ENCODE peak calls at places on chromosomes 12 and 14, in four cellular contexts. P is endothelial cell of umbilical vein, H is psoas muscle, X is breast epithelium. W is an unnamed sample. For H3K4me1, the result is how much of the 10 kb centered on the place peaks cover.

GRCh38 chr12:127781336-127781735 is 485.6 kb upstream of the TMEM132C start:
- DNase-seq in P (no peak), H (no peak), X (no peak), W (no peak)

GRCh38 chr14:60095781-60096450 is 4.2 kb downstream of the PCNX4 start:
- DNase-seq in P (no peak), H (no peak), X (no peak), W (no peak)

GRCh38 chr14:81331229-81332026 is 68.7 kb downstream of the STON2 start:
- DNase-seq in P (no peak), H (no peak), X (no peak), W (no peak)

GRCh38 chr12:54370218-54370730 is 6.0 kb upstream of the GPR84 start:
- DNase-seq in P (peak), H (peak), X (peak), W (peak)

GRCh38 chr14:104179126-104179525 is 40.7 kb downstream of the KIF26A start:
- DNase-seq in P (no peak), H (no peak), X (no peak), W (no peak)

GRCh38 chr12:7856516-7856915 is 16.2 kb downstream of the SLC2A14 start:
- DNase-seq in P (no peak), H (no peak), X (no peak), W (peak)

GRCh38 chr12:110005319-110005973 is 6.2 kb downstream of the ANKRD13A start:
- DNase-seq in P (no peak), H (no peak), X (no peak), W (no peak)

GRCh38 chr12:3658327-3659163 is 94.4 kb downstream of the CRACR2A start:
- DNase-seq in P (peak), H (no peak), X (no peak), W (peak)

GRCh38 chr12:127174881-127175280 is 1092.1 kb upstream of the TMEM132C start:
- DNase-seq in P (no peak), H (no peak), X (no peak), W (no peak)

GRCh38 chr12:131380220-131380957 is 330.5 kb upstream of the SFSWAP start:
- DNase-seq in P (no peak), H (no peak), X (no peak), W (no peak)
- H3K4me1 ChIP-seq in P (under half), H (under half), X (under half), W (under half)

DNA sequence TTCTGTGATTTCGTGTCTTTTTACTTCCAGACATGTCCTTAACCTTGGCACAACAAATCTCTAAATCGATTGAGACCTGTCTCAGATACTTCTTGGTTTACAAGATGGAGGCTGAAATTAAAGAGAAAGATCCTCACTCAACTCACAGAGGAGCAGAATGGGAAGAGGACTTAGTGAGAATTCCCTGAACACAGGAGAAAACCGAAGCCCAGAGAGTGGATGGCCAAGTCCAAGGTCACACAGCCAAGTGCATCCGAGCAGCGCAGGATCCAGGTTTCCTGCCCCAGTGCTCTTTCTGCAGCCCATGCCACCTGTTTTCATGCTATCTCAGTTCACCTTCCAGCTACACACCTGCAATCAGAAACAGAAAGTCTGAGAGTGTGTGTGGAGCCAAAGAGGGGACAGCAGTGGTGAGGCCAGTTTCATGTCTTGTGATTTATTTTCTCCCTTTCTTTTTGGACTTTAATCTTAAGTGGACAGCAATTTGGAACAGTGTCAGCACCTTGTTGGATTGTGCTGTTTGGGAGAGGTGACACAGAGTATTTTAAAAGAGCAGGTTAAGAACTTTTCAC is 22.9 kb upstream of the TCL1B start:
- DNase-seq in P (no peak), H (no peak), X (no peak), W (no peak)
- H3K4me3 ChIP-seq in P (no peak), H (no peak), X (no peak), W (no peak)

DNA sequence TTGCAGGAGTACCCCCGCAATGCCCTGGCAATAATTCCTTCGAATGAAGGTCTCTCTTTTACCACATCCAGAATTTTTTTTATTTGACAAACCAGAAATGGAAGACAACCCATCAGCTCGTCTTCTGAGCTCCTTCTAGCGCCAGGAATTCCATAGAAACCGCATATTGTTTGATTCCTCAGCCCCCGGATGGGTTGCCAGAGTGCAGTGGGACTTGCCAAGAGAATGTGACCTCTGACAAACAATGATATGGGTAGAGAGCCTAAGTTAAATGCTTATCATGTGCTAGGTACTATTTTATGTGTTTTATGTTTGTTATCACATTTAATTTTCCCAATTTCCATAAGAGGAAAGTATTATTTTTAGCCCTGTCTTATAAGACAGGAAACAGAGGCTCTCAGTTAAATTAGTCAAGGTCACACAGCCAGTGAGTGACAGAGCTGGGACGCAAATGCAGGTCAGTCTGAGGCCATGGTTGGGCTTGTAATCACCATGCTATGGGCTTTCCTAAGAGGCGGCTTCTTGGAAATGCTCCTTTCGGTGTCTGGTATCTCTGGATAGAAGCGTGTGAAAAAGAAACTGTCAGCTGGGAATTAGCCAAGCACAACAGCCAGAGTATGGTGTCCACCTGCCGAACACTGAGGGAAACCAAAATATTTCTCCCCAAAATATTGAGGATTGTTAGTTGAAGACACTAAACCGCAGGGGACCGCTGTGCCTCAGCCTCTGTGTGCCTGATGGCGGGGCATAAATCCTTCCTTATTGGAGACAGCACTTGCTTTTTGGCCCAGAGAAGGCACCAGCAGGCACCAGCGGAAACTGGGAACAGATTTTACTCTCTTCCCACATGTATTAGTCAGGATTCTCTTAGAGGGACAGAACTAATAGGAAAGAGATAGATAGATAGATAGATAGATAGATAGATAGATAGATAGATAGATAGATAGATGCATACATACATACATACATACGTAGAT is 29.4 kb upstream of the ETFBKMT start:
- DNase-seq in P (peak), H (peak), X (no peak), W (no peak)
- H3K27ac ChIP-seq in P (no peak), H (peak), X (no peak), W (no peak)

GRCh38 chr12:2265461-2266167 is 212.8 kb downstream of the CACNA1C start:
- DNase-seq in P (no peak), H (no peak), X (no peak), W (no peak)

GRCh38 chr12:2268478-2269286 is 215.9 kb downstream of the CACNA1C start:
- DNase-seq in P (no peak), H (no peak), X (no peak), W (no peak)

GRCh38 chr12:2264622-2265306 is 212.0 kb downstream of the CACNA1C start:
- DNase-seq in P (no peak), H (peak), X (peak), W (no peak)

GRCh38 chr12:2267624-2268477 is 215.1 kb downstream of the CACNA1C start:
- DNase-seq in P (no peak), H (peak), X (peak), W (no peak)

GRCh38 chr12:2266666-2267623 is 214.2 kb downstream of the CACNA1C start:
- DNase-seq in P (no peak), H (no peak), X (no peak), W (no peak)
- H3K4me1 ChIP-seq in P (under half), H (under half), X (under half), W (under half)

GRCh38 chr12:6697584-6698351 is 2.8 kb downstream of the PIANP start:
- DNase-seq in P (peak), H (no peak), X (no peak), W (peak)
- H3K4me3 ChIP-seq in P (no peak), H (no peak), X (no peak), W (no peak)

GRCh38 chr12:104513681-104514080 is 56.9 kb downstream of the CHST11 start:
- DNase-seq in P (no peak), H (no peak), X (no peak), W (no peak)

GRCh38 chr12:104510873-104511243 is 54.1 kb downstream of the CHST11 start:
- DNase-seq in P (peak), H (no peak), X (no peak), W (no peak)

GRCh38 chr12:104516821-104517220 is 60.1 kb downstream of the CHST11 start:
- DNase-seq in P (no peak), H (no peak), X (no peak), W (no peak)

GRCh38 chr12:104515899-104516298 is 59.2 kb downstream of the CHST11 start:
- DNase-seq in P (no peak), H (no peak), X (no peak), W (no peak)

DNA sequence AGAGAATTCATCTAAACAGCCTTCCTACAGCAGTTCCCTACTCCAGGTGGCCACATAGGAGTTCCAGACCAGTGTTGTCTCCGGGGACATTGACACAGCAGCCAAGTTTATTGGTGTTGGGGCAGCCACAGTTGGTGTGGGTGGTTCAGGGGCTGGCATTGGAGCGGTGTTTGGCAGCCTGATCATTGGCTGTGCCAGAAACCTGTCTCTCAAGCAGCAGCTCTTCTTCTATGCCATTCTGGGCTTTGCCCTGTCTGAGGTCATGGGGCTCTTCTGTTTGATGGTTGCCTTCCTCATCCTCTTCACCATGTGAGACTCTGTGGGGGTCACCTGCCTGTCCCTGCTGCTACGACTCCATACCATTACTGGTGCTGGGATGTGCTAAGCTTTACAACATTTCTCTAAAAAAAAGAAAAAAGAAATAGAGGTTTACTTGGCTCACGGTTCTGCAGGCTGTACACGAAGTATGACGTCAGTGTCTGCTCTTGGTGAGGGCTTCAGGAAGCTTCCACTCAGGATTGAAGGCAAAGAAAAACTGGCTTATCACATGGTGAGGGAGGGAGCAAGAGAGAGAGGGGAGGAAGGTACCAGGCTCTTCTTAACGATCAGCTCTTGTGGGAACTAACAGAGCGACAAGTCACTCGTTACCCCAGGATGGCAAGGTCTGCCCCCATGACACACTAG is 57.5 kb downstream of the CHST11 start:
- DNase-seq in P (no peak), H (no peak), X (no peak), W (no peak)
- H3K27ac ChIP-seq in P (no peak), H (no peak), X (no peak), W (no peak)

DNA sequence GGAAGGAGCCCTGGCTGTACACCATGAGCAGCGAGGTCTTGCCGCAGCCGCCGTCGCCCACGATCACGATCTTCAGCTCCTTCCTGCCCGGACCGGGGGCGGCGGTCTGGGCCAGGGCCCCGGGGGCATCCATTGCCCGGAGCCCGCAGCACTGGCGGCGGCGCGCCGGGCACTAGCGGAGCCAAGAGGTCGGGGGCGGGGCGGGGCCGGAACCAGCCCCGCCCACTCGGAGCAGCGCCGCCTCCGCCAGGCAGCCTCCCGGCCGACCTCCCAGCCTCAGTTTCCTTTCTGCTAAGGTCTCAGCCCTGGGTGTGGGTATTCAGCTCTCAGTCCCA is at the start of gene RHOF:
- DNase-seq in P (no peak), H (no peak), X (no peak), W (no peak)
- H3K4me1 ChIP-seq in P (under half), H (under half), X (under half), W (under half)

GRCh38 chr14:88551936-88552565 is 2.8 kb downstream of the PTPN21 start:
- DNase-seq in P (peak), H (peak), X (no peak), W (peak)

GRCh38 chr14:88550078-88550477 is 4.7 kb downstream of the PTPN21 start:
- DNase-seq in P (no peak), H (no peak), X (no peak), W (no peak)

GRCh38 chr14:88552859-88553258 is 1.9 kb downstream of the PTPN21 start:
- DNase-seq in P (no peak), H (no peak), X (no peak), W (no peak)

GRCh38 chr14:88553886-88554457 is 835 bp downstream of the PTPN21 start:
- DNase-seq in P (peak), H (no peak), X (no peak), W (peak)

DNA sequence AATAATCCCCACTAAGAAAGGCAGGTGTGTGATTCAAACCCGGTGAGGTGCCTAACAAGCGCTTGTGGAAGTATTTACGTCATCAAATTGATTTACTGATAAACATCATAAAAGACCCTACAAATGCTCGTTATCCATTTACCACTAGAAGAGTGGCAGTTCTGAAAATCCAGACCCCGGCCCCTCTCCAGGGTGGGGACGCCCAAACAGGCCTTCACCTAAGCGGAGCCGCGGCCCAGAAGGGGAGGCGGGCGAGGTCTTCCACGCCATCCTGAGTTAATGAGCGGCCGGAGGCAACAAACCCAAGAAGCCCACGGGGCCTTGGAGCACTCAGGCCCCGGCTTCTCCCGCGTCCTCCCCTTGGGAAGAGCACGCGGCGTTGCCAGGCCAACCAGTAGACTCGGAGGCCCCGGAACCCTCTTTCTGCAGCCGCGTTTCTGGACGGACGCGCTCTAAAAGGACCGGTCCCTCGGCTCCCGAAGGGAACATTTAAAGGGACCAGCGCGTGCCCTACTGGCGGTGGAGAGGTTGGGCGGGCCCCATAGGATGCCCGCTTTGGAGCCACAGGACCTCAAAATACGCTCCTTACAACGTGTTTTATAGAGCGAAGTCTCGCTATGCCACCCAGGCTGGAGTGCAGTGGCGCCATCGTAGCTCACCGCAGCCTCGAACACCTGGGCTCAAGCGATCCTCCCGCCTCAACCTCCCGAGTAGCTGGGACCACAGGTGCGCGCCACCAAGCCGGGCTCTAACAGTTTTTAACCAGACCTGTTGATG is 3.5 kb downstream of the PTPN21 start:
- DNase-seq in P (peak), H (peak), X (peak), W (peak)
- H3K4me3 ChIP-seq in P (peak), H (peak), X (peak), W (peak)

GRCh38 chr12:68405292-68405900 is 73.2 kb upstream of the MDM1 start:
- DNase-seq in P (peak), H (no peak), X (no peak), W (peak)

GRCh38 chr12:68402422-68402821 is 70.3 kb upstream of the MDM1 start:
- DNase-seq in P (no peak), H (no peak), X (no peak), W (no peak)

GRCh38 chr12:68406134-68406576 is 74.0 kb upstream of the MDM1 start:
- DNase-seq in P (peak), H (peak), X (peak), W (peak)

GRCh38 chr12:68403711-68404110 is 71.5 kb upstream of the MDM1 start:
- DNase-seq in P (no peak), H (no peak), X (no peak), W (no peak)

DNA sequence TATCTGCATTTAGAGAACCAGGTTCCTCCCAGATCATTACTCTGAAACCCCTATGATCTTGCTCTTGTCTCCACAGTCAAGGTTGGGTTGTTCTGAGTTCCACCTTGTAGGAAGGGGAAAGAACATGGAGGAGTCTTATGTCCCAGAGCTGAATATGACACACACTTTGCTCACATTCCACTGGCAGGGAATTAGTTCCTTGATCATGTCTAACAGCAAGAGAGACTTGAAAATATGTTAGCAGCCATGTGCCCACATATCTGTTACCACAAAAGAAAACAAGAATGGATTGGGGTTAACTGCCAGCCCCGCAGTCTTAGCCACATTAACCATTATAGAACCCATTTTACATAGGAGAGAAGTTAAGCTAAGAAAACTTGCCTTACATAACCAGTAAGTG is 71.1 kb upstream of the MDM1 start:
- DNase-seq in P (no peak), H (no peak), X (no peak), W (no peak)
- H3K27ac ChIP-seq in P (no peak), H (no peak), X (no peak), W (no peak)

W was measured in A673.